ENCODE peak calls at places on chromosomes 16 and 17, in seven cellular contexts. Q is astrocyte of the spinal cord; O is glutamatergic neuron; N is effector CD4-positive, alpha-beta T cell; X is fibroblast of the aortic adventitia; J is heart right ventricle; Y is T-helper 17 cell. R is an unnamed sample.

GRCh38 chr17:79842136-79842655 is 3.0 kb upstream of the CBX4 start:
- DNase-seq in Q (no peak), O (no peak), N (no peak), X (no peak), J (no peak), Y (no peak), R (no peak)

GRCh38 chr17:8188408-8188839 is 1.6 kb downstream of the BORCS6 start:
- DNase-seq in Q (no peak), O (no peak), N (no peak), X (no peak), J (no peak), Y (no peak), R (no peak)

GRCh38 chr16:87297918-87298631 is 19.1 kb downstream of the C16orf95 start:
- DNase-seq in Q (peak), O (peak), N (peak), X (peak), J (no peak), Y (no peak), R (no peak)

GRCh38 chr17:31550389-31551056 is 159.0 kb downstream of the RAB11FIP4 start:
- DNase-seq in Q (peak), O (no peak), N (no peak), X (no peak), J (no peak), Y (no peak), R (no peak)

GRCh38 chr17:31126318-31126717 is 31.5 kb downstream of the NF1 start:
- DNase-seq in Q (no peak), O (no peak), N (no peak), X (no peak), J (no peak), Y (no peak), R (no peak)

GRCh38 chr17:31787857-31788570 is 71.0 kb downstream of the COPRS start:
- DNase-seq in Q (peak), O (no peak), N (no peak), X (peak), J (no peak), Y (no peak), R (no peak)

GRCh38 chr16:9311303-9311954 is 220.0 kb downstream of the HAPSTR1 start:
- DNase-seq in Q (no peak), O (peak), N (no peak), X (no peak), J (no peak), Y (no peak), R (no peak)

GRCh38 chr17:48579738-48580543 is 1.8 kb upstream of the HOXB4 start:
- DNase-seq in Q (peak), O (no peak), N (no peak), X (peak), J (no peak), Y (no peak), R (no peak)

GRCh38 chr17:29086628-29087332 is 43.8 kb downstream of the PIPOX start:
- DNase-seq in Q (no peak), O (no peak), N (no peak), X (no peak), J (no peak), Y (no peak), R (no peak)

GRCh38 chr17:7712111-7712771 is 5.3 kb upstream of the DNAH2 start:
- DNase-seq in Q (no peak), O (peak), N (no peak), X (no peak), J (no peak), Y (no peak), R (no peak)

GRCh38 chr17:8581002-8581658 is 49.4 kb downstream of the MYH10 start:
- DNase-seq in Q (no peak), O (no peak), N (no peak), X (no peak), J (no peak), Y (no peak), R (no peak)

GRCh38 chr17:49497147-49498036 is 2.3 kb downstream of the NGFR start:
- DNase-seq in Q (peak), O (peak), N (no peak), X (no peak), J (peak), Y (no peak), R (no peak)

GRCh38 chr17:82838386-82839063 is 1.3 kb downstream of the ZNF750 start:
- DNase-seq in Q (no peak), O (no peak), N (no peak), X (peak), J (peak), Y (no peak), R (no peak)

GRCh38 chr16:4788489-4788889 is 344 bp upstream of the SEPTIN12 start:
- DNase-seq in Q (no peak), O (no peak), N (no peak), X (no peak), J (no peak), Y (no peak), R (no peak)

GRCh38 chr16:2528161-2529060 is 2.8 kb downstream of the CEMP1 start:
- DNase-seq in Q (no peak), O (no peak), N (no peak), X (no peak), J (peak), Y (no peak), R (no peak)

GRCh38 chr16:15708997-15709396 is 59.0 kb downstream of the NDE1 start:
- DNase-seq in Q (no peak), O (no peak), N (no peak), X (no peak), J (no peak), Y (no peak), R (no peak)

GRCh38 chr16:53792161-53792951 is 88.4 kb downstream of the FTO start:
- DNase-seq in Q (no peak), O (no peak), N (no peak), X (peak), J (no peak), Y (no peak), R (no peak)

GRCh38 chr17:77555741-77556291 is 402.7 kb upstream of the TNRC6C start:
- DNase-seq in Q (peak), O (no peak), N (no peak), X (no peak), J (peak), Y (no peak), R (no peak)

GRCh38 chr17:80380068-80381061 is 34.6 kb upstream of the ENDOV start:
- DNase-seq in Q (no peak), O (no peak), N (no peak), X (no peak), J (no peak), Y (no peak), R (no peak)

GRCh38 chr17:40348562-40349476 is 15.7 kb downstream of the GJD3 start:
- DNase-seq in Q (no peak), O (no peak), N (no peak), X (no peak), J (peak), Y (no peak), R (no peak)

GRCh38 chr17:80981929-80982425 is 9.7 kb upstream of the CHMP6 start:
- DNase-seq in Q (no peak), O (no peak), N (no peak), X (no peak), J (peak), Y (no peak), R (no peak)

GRCh38 chr17:71398706-71399620 is 721.9 kb upstream of the SOX9 start:
- DNase-seq in Q (peak), O (no peak), N (no peak), X (peak), J (no peak), Y (no peak), R (no peak)

GRCh38 chr16:88781140-88782077 is 3.6 kb downstream of the PIEZO1 start:
- DNase-seq in Q (no peak), O (peak), N (peak), X (no peak), J (peak), Y (peak), R (peak)

GRCh38 chr16:67953641-67954375 is 9.9 kb upstream of the LCAT start:
- DNase-seq in Q (no peak), O (no peak), N (no peak), X (no peak), J (no peak), Y (no peak), R (no peak)

GRCh38 chr17:77800832-77801231 is 157.7 kb upstream of the TNRC6C start:
- DNase-seq in Q (no peak), O (no peak), N (no peak), X (no peak), J (no peak), Y (no peak), R (no peak)

GRCh38 chr16:1950047-1950446 is 4.4 kb downstream of the RPL3L start:
- DNase-seq in Q (no peak), O (no peak), N (no peak), X (no peak), J (no peak), Y (no peak), R (no peak)

GRCh38 chr17:7579001-7579838 is at the start of gene CD68:
- DNase-seq in Q (peak), O (no peak), N (no peak), X (peak), J (peak), Y (no peak), R (peak)

GRCh38 chr17:79693419-79693818 is 37.3 kb upstream of the ENPP7 start:
- DNase-seq in Q (no peak), O (no peak), N (no peak), X (no peak), J (no peak), Y (no peak), R (no peak)

GRCh38 chr17:45775576-45776011 is 8.5 kb upstream of the CRHR1 start:
- DNase-seq in Q (no peak), O (no peak), N (no peak), X (no peak), J (peak), Y (no peak), R (no peak)

GRCh38 chr17:33667052-33667509 is 374.0 kb upstream of the ASIC2 start:
- DNase-seq in Q (no peak), O (no peak), N (no peak), X (no peak), J (no peak), Y (no peak), R (peak)

GRCh38 chr16:381788-382717 is at the start of gene PGAP6:
- DNase-seq in Q (no peak), O (peak), N (peak), X (peak), J (peak), Y (peak), R (peak)

GRCh38 chr17:66537518-66537917 is 235.1 kb downstream of the PRKCA start:
- DNase-seq in Q (no peak), O (no peak), N (no peak), X (no peak), J (no peak), Y (no peak), R (no peak)

GRCh38 chr17:14355556-14355955 is 54.7 kb downstream of the HS3ST3B1 start:
- DNase-seq in Q (no peak), O (no peak), N (no peak), X (no peak), J (no peak), Y (no peak), R (no peak)

GRCh38 chr17:80264048-80264792 is 3.6 kb downstream of the RNF213 start:
- DNase-seq in Q (no peak), O (no peak), N (peak), X (no peak), J (no peak), Y (peak), R (peak)

GRCh38 chr16:23466162-23466885 is 13.3 kb upstream of the COG7 start:
- DNase-seq in Q (peak), O (no peak), N (no peak), X (peak), J (no peak), Y (no peak), R (no peak)

GRCh38 chr16:87498324-87499188 is 5.7 kb upstream of the ZCCHC14 start:
- DNase-seq in Q (no peak), O (no peak), N (no peak), X (no peak), J (no peak), Y (no peak), R (no peak)

GRCh38 chr17:32564325-32564724 is 77.5 kb downstream of the CDK5R1 start:
- DNase-seq in Q (no peak), O (no peak), N (no peak), X (no peak), J (no peak), Y (no peak), R (no peak)

R was measured in T-helper 22 cell.